ENCODE peak calls at places on chromosome 13, in eight cellular contexts. B is fibroblast of gingiva; T is sciatic nerve; X is neuronal stem cell; U is kidney; P is CD8-positive, alpha-beta memory T cell; Y is COR-L47; Q is M059J. R is an unnamed sample.

GRCh38 chr13:31200636-31200970 is 828 bp downstream of the B3GLCT start:
- DNase-seq in B (peak; percentile 14), T (peak; percentile 73), X (peak; percentile 36), U (peak; percentile 89), P (peak; percentile 20), Y (peak; percentile 43), Q (peak; percentile 43), R (peak; percentile 31)

GRCh38 chr13:80399340-80400163 is 58.6 kb upstream of the SPRY2 start:
- DNase-seq in B (peak; percentile 29), T (no peak), X (no peak), U (no peak), P (no peak), Y (peak; percentile 12), Q (peak; percentile 11), R (peak; percentile 34)

GRCh38 chr13:49410477-49410876 is 33.4 kb downstream of the CAB39L start:
- DNase-seq in B (no peak), T (no peak), X (no peak), U (no peak), P (no peak), Y (no peak), Q (no peak), R (no peak)

GRCh38 chr13:95253033-95253432 is 48.2 kb downstream of the ABCC4 start:
- DNase-seq in B (no peak), T (no peak), X (no peak), U (no peak), P (no peak), Y (no peak), Q (no peak), R (no peak)

GRCh38 chr13:98557934-98558630 is 18.8 kb downstream of the STK24 start:
- DNase-seq in B (no peak), T (no peak), X (no peak), U (no peak), P (no peak), Y (no peak), Q (peak; percentile 30), R (no peak)

GRCh38 chr13:98495627-98496238 is 81.2 kb downstream of the STK24 start:
- DNase-seq in B (peak; percentile 66), T (peak; percentile 53), X (no peak), U (no peak), P (no peak), Y (no peak), Q (no peak), R (no peak)

GRCh38 chr13:111099292-111099691 is 15.8 kb upstream of the ARHGEF7 start:
- DNase-seq in B (no peak), T (no peak), X (no peak), U (no peak), P (no peak), Y (no peak), Q (no peak), R (no peak)

GRCh38 chr13:99299545-99300341 is 7.5 kb downstream of the GPR183 start:
- DNase-seq in B (no peak), T (no peak), X (no peak), U (no peak), P (no peak), Y (no peak), Q (no peak), R (no peak)

GRCh38 chr13:60165391-60166099 is 1.8 kb upstream of the DIAPH3 start:
- DNase-seq in B (no peak), T (no peak), X (no peak), U (no peak), P (no peak), Y (no peak), Q (no peak), R (no peak)

GRCh38 chr13:27660511-27660910 is 38.8 kb downstream of the POLR1D start:
- DNase-seq in B (no peak), T (no peak), X (no peak), U (no peak), P (no peak), Y (no peak), Q (no peak), R (no peak)

GRCh38 chr13:66751691-66752090 is 478.4 kb downstream of the PCDH9 start:
- DNase-seq in B (no peak), T (no peak), X (no peak), U (no peak), P (no peak), Y (no peak), Q (no peak), R (no peak)

GRCh38 chr13:75196112-75196855 is 285.7 kb downstream of the TBC1D4 start:
- DNase-seq in B (peak; percentile 98), T (no peak), X (no peak), U (no peak), P (no peak), Y (no peak), Q (no peak), R (no peak)

R was measured in PC-3.